ENCODE peak calls at places on chromosomes 2 and 18, in four cellular contexts. Z is K562, L is GM12878, Q is HepG2. W is an unnamed sample.

GRCh38 chr2:186862869-186863709 is 14.1 kb upstream of the ZSWIM2 start:
- DNase-seq in L (no peak), Z (peak), Q (peak), W (no peak)

GRCh38 chr2:119283873-119284331 is 60.3 kb downstream of the STEAP3 start:
- DNase-seq in Q (no peak), Z (no peak), L (no peak), W (no peak)

GRCh38 chr2:64336171-64336570 is 117.8 kb upstream of the LGALSL start:
- DNase-seq in Q (no peak), L (no peak), Z (no peak), W (no peak)

GRCh38 chr2:201130524-201131186 is 14.7 kb downstream of the CFLAR start:
- DNase-seq in L (no peak), Z (peak), Q (no peak), W (no peak)

GRCh38 chr18:50986360-50987087 is 18.7 kb downstream of the ELAC1 start:
- DNase-seq in Q (no peak), Z (no peak), L (no peak), W (no peak)

GRCh38 chr2:201419057-201419635 is 32.1 kb downstream of the TRAK2 start:
- DNase-seq in Z (peak), Q (no peak), L (no peak), W (no peak)

GRCh38 chr2:69026026-69026425 is 13.0 kb downstream of the ANTXR1 start:
- DNase-seq in Q (peak), L (peak), Z (peak), W (no peak)

GRCh38 chr2:109282865-109283264 is 153.9 kb downstream of the SH3RF3 start:
- DNase-seq in Z (no peak), L (no peak), Q (no peak), W (no peak)

GRCh38 chr2:223041527-223042109 is 10.4 kb upstream of the KCNE4 start:
- DNase-seq in L (no peak), Q (no peak), Z (peak), W (no peak)

GRCh38 chr2:94986392-94986963 is 39.0 kb upstream of the MAL start:
- DNase-seq in Z (peak), L (peak), Q (peak), W (no peak)

GRCh38 chr2:42102606-42103450 is 55.0 kb downstream of the PKDCC start:
- DNase-seq in L (no peak), Q (no peak), Z (no peak), W (peak)

GRCh38 chr2:97851172-97851571 is 137.8 kb downstream of the ZAP70 start:
- DNase-seq in Q (no peak), Z (no peak), L (no peak), W (no peak)

GRCh38 chr18:36247036-36247435 is 50.5 kb upstream of the FHOD3 start:
- DNase-seq in L (no peak), Q (no peak), Z (no peak), W (no peak)

GRCh38 chr2:220654322-220654721 is 917.8 kb downstream of the EPHA4 start:
- DNase-seq in Q (no peak), Z (no peak), L (no peak), W (no peak)

GRCh38 chr2:182970486-182970885 is 67.8 kb downstream of the NCKAP1 start:
- DNase-seq in Q (no peak), Z (no peak), L (no peak), W (no peak)

GRCh38 chr2:141767051-141767450 is 363.8 kb downstream of the LRP1B start:
- DNase-seq in Q (no peak), Z (no peak), L (no peak), W (no peak)

GRCh38 chr2:157246212-157247067 is 11.1 kb upstream of the GALNT5 start:
- DNase-seq in L (peak), Z (no peak), Q (no peak), W (no peak)

GRCh38 chr2:218999881-219000568 is 6.8 kb upstream of the CRYBA2 start:
- DNase-seq in L (no peak), Z (no peak), Q (no peak), W (peak)

GRCh38 chr18:25876334-25876979 is 214.0 kb downstream of the SS18 start:
- DNase-seq in Q (no peak), Z (no peak), L (no peak), W (no peak)

DNA sequence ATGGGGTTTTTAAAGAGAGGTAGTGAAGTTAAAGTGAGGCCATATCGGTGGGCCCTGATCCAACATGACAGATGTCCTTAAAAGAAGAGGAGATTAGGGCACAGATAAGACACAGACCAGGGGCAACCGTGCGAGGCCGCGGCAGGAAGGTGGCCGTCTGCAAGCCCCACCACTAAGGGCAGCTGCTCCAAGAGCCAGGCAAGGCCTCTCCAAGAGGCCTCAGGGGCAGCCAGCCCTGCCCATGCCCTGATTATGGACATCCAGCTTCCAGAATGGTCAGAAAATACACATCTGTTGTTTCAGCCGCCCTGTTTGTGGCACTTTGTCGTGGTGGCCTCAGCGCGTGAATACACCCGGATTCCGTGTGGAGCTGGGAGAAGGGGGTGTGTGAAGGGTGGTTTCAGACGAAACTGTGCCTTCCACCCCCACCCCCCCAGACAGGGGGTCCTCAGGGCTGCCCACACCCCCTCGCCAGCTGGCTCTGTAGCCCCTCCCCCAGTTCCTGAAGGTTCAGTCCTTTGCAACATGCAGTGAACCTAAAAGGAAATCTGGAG is 74.1 kb upstream of the SMAD7 start:
- DNase-seq in Z (no peak), Q (no peak), L (no peak), W (peak)
- TF ChIP-seq CBX5 in Z (no peak), Q (no peak), L (no peak), W (no peak)

DNA sequence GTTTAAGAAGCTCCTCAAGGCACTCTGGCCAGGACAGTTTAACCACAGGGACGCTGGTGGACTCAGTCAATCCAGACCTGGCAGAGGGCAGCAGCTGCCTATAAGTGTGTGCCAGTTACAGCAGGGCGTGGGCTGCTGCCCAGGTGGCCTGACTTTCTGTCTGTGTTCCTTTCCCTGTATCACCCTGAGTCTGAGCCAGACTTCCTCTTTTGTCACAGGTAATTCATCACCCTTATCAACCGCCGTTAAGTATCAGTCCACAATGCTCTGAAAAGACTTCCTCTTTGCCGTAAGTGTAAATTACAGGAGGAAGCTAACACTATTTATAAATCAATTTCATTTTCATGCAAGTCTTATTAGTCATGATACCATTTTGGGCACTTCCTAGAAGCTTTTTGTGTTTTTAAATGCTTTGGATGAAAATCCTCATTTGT is 7.0 kb downstream of the LPIN1 start:
- DNase-seq in Z (peak), L (peak), Q (no peak), W (no peak)
- TF ChIP-seq CBX5 in Z (no peak), L (peak), Q (no peak), W (no peak)

GRCh38 chr2:170324640-170325046 is 146.7 kb downstream of the MYO3B start:
- DNase-seq in Z (peak), Q (peak), L (no peak), W (peak)
- TF ChIP-seq CBX5 in Z (peak), Q (no peak), L (no peak), W (no peak)

DNA sequence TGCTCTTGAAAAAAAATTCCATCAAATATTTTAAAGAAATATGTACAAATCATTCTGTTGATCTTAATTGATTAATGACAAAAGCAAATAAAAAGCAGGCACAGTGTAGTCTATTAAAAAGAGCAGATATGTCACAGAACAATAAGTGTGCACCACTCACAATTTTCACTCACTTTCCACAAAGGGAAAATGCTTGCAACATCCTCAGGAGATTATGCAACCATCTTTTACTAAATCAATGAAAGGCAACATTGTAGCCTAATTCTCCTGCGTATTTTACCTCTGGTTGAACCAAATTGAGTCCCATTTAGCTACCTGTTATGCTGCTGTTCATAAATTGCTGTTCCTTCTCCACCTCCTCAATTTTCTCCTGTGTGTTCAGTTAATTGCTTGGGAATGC is 1346.8 kb upstream of the PIK3C3 start:
- DNase-seq in Z (no peak), L (no peak), Q (no peak), W (no peak)
- TF ChIP-seq CBX5 in Z (no peak), L (no peak), Q (no peak), W (no peak)

GRCh38 chr2:147989809-147990403 is 30.6 kb downstream of the ORC4 start:
- DNase-seq in L (peak), Q (peak), Z (peak), W (no peak)
- TF ChIP-seq CBX5 in L (peak), Q (no peak), Z (no peak), W (no peak)

GRCh38 chr2:100752628-100753333 is 67.2 kb upstream of the NPAS2 start:
- DNase-seq in Z (no peak), L (no peak), Q (peak), W (no peak)

GRCh38 chr2:100757621-100758394 is 62.1 kb upstream of the NPAS2 start:
- DNase-seq in Q (peak), L (no peak), Z (no peak), W (no peak)

GRCh38 chr2:100756704-100757103 is 63.2 kb upstream of the NPAS2 start:
- DNase-seq in Z (no peak), L (no peak), Q (no peak), W (no peak)

GRCh38 chr2:100754951-100755350 is 65.0 kb upstream of the NPAS2 start:
- DNase-seq in Z (no peak), Q (no peak), L (no peak), W (no peak)

GRCh38 chr2:100755441-100755840 is 64.5 kb upstream of the NPAS2 start:
- DNase-seq in Z (no peak), Q (no peak), L (no peak), W (no peak)
- TF ChIP-seq CBX5 in Z (no peak), Q (no peak), L (no peak), W (no peak)